ENCODE peak calls at places on chromosomes 4 and X, in four cellular contexts. C, O, R and U are unnamed samples.
A peak's percentile ranks its signal among the peaks of the same experiment; 100 is the strongest.

GRCh38 chr4:53431052-53431451 is 53.6 kb downstream of the FIP1L1 start:
- DNase-seq in R (no peak), O (no peak), C (no peak), U (no peak)

GRCh38 chrX:10106801-10107200 is 50.0 kb upstream of the CLCN4 start:
- DNase-seq in C (no peak), R (no peak), O (no peak), U (no peak)

GRCh38 chr4:154958621-154959358 is 177.7 kb downstream of the RBM46 start:
- DNase-seq in R (peak; percentile 43), C (no peak), O (no peak), U (peak; percentile 46)

GRCh38 chrX:23699636-23700194 is 32.4 kb downstream of the PRDX4 start:
- DNase-seq in R (peak; percentile 38), O (no peak), C (no peak), U (peak; percentile 48)

GRCh38 chrX:28189011-28189410 is 207.8 kb upstream of the DCAF8L1 start:
- DNase-seq in R (peak; percentile 90), O (no peak), C (no peak), U (peak; percentile 80)

GRCh38 chrX:26925088-26925487 is 538.1 kb downstream of the PPP4R3C start:
- DNase-seq in C (no peak), R (peak; percentile 23), O (no peak), U (no peak)

GRCh38 chrX:119237526-119238035 is 1.5 kb downstream of the PGRMC1 start:
- DNase-seq in R (no peak), C (no peak), O (no peak), U (no peak)

GRCh38 chr4:52317981-52318380 is 266.9 kb downstream of the SPATA18 start:
- DNase-seq in R (no peak), O (no peak), C (no peak), U (no peak)

GRCh38 chr4:54384563-54384962 is 155.5 kb downstream of the PDGFRA start:
- DNase-seq in R (peak; percentile 60), O (peak; percentile 51), C (no peak), U (peak; percentile 57)

GRCh38 chr4:68963389-68963788 is 11.8 kb upstream of the UGT2A3 start:
- DNase-seq in O (no peak), R (no peak), C (no peak), U (no peak)

GRCh38 chr4:95204873-95205272 is 343.9 kb downstream of the UNC5C start:
- DNase-seq in C (no peak), O (no peak), R (peak; percentile 10), U (no peak)

GRCh38 chrX:131068945-131069719 is 11.0 kb downstream of the ARHGAP36 start:
- DNase-seq in C (no peak), R (peak; percentile 5), O (peak; percentile 32), U (peak; percentile 3)

GRCh38 chr4:12852338-12853307 is 631.5 kb downstream of the RAB28 start:
- DNase-seq in R (peak; percentile 74), C (no peak), O (peak; percentile 58), U (peak; percentile 81)

GRCh38 chrX:108097380-108097779 is 5.8 kb downstream of the ATG4A start:
- DNase-seq in C (no peak), O (no peak), R (no peak), U (no peak)